ENCODE peak calls at places on chromosomes 11 and 22, in nine cellular contexts. N is fibroblast of lung, A is keratinocyte, X is neural progenitor cell, O is HCT116, Z is mammary epithelial cell, F is HepG2, U is PC-3, T is K562. V is an unnamed sample.

GRCh38 chr11:76371170-76371569 is 9.8 kb downstream of the THAP12 start:
- DNase-seq in N (peak; percentile 82), A (no peak), X (no peak), O (peak; percentile 28), Z (peak; percentile 71), F (no peak), U (peak; percentile 96), T (peak; percentile 51), V (no peak)

GRCh38 chr11:130705670-130706421 is 210.4 kb downstream of the SNX19 start:
- DNase-seq in N (peak; percentile 51), A (no peak), X (no peak), O (no peak), Z (no peak), F (no peak), U (peak; percentile 38), T (no peak), V (no peak)

GRCh38 chr22:49657974-49658550 is 169.6 kb downstream of the BRD1 start:
- DNase-seq in N (no peak), A (no peak), X (no peak), O (no peak), Z (no peak), F (no peak), U (no peak), T (no peak), V (peak; percentile 59)

GRCh38 chr11:6452219-6452618 is 11.4 kb upstream of the HPX start:
- DNase-seq in N (peak; percentile 12), A (no peak), X (no peak), O (no peak), Z (no peak), F (no peak), U (no peak), T (no peak), V (no peak)

GRCh38 chr11:49208006-49208721 is at the start of gene FOLH1:
- DNase-seq in N (no peak), A (no peak), X (no peak), O (no peak), Z (no peak), F (no peak), U (peak; percentile 2), T (no peak), V (peak; percentile 62)

GRCh38 chr11:40032331-40032730 is 1427.1 kb downstream of the LRRC4C start:
- DNase-seq in N (no peak), A (no peak), X (no peak), O (no peak), Z (no peak), F (no peak), U (no peak), T (no peak), V (no peak)

GRCh38 chr22:50031189-50032091 is 18.9 kb upstream of the IL17REL start:
- DNase-seq in N (no peak), A (no peak), X (no peak), O (no peak), Z (no peak), F (no peak), U (no peak), T (no peak), V (peak; percentile 76)

GRCh38 chr11:88204353-88204752 is 29.1 kb upstream of the RAB38 start:
- DNase-seq in N (no peak), A (no peak), X (no peak), O (no peak), Z (no peak), F (no peak), U (no peak), T (no peak), V (no peak)

GRCh38 chr22:47965896-47966295 is 1203.4 kb downstream of the TBC1D22A start:
- DNase-seq in N (no peak), A (no peak), X (no peak), O (no peak), Z (no peak), F (no peak), U (no peak), T (no peak), V (no peak)

GRCh38 chr22:22168190-22168940 is 76.2 kb upstream of the VPREB1 start:
- DNase-seq in N (peak; percentile 37), A (peak; percentile 7), X (peak; percentile 30), O (peak; percentile 88), Z (peak; percentile 42), F (peak; percentile 25), U (peak; percentile 9), T (peak; percentile 88), V (no peak)

GRCh38 chr22:40720538-40721256 is 41.4 kb downstream of the MCHR1 start:
- DNase-seq in N (peak; percentile 54), A (no peak), X (no peak), O (no peak), Z (no peak), F (no peak), U (no peak), T (no peak), V (no peak)

GRCh38 chr11:128692750-128693578 is 908 bp upstream of the FLI1 start:
- DNase-seq in N (peak; percentile 39), A (no peak), X (peak; percentile 60), O (no peak), Z (peak; percentile 52), F (no peak), U (peak; percentile 42), T (no peak), V (peak; percentile 85)

GRCh38 chr11:117930668-117931330 is 1.6 kb upstream of the TMPRSS13 start:
- DNase-seq in N (no peak), A (no peak), X (no peak), O (no peak), Z (no peak), F (no peak), U (no peak), T (no peak), V (peak; percentile 48)

GRCh38 chr11:77821349-77821851 is 456 bp downstream of the AAMDC start:
- DNase-seq in N (peak; percentile 46), A (no peak), X (no peak), O (no peak), Z (peak; percentile 33), F (peak; percentile 20), U (peak; percentile 31), T (peak; percentile 27), V (peak; percentile 72)

GRCh38 chr11:33778682-33779081 is 4.4 kb upstream of the FBXO3 start:
- DNase-seq in N (peak; percentile 91), A (no peak), X (peak; percentile 33), O (no peak), Z (no peak), F (no peak), U (no peak), T (no peak), V (no peak)

DNA sequence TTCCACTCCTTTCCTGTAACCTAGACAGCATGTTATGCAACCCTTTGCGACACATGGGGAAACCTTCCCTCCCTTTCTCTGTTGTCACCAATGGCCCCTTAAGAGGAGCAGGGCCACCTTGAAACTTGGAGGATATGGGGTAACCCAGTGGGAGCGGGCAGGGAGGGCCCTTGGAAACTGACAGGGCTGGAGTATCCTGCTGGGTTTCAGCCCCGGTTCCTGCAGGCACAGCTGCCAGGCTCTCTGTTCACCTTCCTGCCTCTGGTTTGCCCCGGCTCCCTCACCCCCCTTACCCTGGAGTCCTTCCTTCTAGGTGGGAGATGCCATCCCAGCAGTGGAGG is 1.5 kb downstream of the PRDX5 start:
- DNase-seq in N (no peak), A (no peak), X (no peak), O (no peak), Z (no peak), F (no peak), U (no peak), T (no peak), V (no peak)
- H3K9ac ChIP-seq in N (no peak overlapping the region), A (peak overlapping the region; percentile 90), X (no peak overlapping the region), O (peak overlapping the region; percentile 89), Z (peak overlapping the region; percentile 81), F (peak overlapping the region; percentile 94), U (no peak overlapping the region), T (peak overlapping the region; percentile 94), V (peak overlapping the region; percentile 53)

GRCh38 chr11:110918351-110918750 is 206.1 kb upstream of the ARHGAP20 start:
- DNase-seq in N (no peak), A (no peak), X (no peak), O (no peak), Z (no peak), F (no peak), U (no peak), T (no peak), V (no peak)

GRCh38 chr11:110919241-110919893 is 207.1 kb upstream of the ARHGAP20 start:
- DNase-seq in N (no peak), A (no peak), X (no peak), O (no peak), Z (no peak), F (no peak), U (no peak), T (no peak), V (no peak)

DNA sequence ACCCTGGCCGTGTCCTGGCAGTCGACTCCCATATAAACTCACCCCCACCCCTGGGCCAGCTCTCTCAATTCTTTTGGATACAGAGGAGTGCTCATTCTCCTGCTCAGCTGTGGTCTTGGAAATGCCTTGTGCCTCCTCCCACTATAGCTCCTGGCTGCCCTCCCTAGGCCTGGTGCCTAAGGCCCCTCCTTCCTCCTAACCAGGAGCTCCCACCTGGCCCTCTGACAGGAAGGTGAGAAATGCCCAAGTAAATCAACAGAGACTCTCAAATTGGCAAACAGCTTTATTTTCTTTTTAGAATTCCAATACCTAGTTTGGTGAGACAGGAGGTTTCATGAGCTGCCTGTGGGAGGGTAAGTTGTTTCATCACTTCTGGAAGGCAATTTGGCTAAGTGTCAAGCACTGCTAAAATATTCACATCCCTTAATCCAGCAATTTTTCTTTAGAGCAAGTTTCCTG is 209.5 kb upstream of the ARHGAP20 start:
- DNase-seq in N (peak; percentile 73), A (no peak), X (peak; percentile 6), O (no peak), Z (no peak), F (no peak), U (no peak), T (no peak), V (peak; percentile 77)
- H3K9ac ChIP-seq in N (no peak overlapping the region), A (no peak overlapping the region), X (no peak overlapping the region), O (no peak overlapping the region), Z (no peak overlapping the region), F (no peak overlapping the region), U (no peak overlapping the region), T (no peak overlapping the region), V (no peak overlapping the region)

DNA sequence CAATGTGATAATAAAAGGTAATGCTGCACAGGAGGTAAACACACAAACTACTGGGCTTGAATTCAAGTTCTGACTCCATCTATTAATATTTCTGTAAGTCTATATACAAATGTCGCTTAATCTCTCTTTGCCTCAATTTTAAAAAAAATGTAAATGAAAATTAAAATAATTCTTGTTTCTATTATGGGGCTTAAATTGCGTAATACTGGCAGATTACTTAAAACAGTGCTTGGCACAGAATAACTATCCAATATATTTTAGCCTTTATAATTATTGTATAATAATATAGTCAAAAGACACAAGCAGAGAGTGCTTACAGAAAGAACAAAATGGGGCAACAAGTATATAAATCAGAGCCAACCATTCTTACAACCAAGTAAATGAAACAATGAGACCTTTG is 489.1 kb downstream of the CNTN5 start:
- DNase-seq in N (no peak), A (no peak), X (no peak), O (no peak), Z (no peak), F (no peak), U (no peak), T (no peak), V (no peak)
- H3K9ac ChIP-seq in N (no peak overlapping the region), A (no peak overlapping the region), X (no peak overlapping the region), O (no peak overlapping the region), Z (no peak overlapping the region), F (no peak overlapping the region), U (no peak overlapping the region), T (no peak overlapping the region), V (no peak overlapping the region)

DNA sequence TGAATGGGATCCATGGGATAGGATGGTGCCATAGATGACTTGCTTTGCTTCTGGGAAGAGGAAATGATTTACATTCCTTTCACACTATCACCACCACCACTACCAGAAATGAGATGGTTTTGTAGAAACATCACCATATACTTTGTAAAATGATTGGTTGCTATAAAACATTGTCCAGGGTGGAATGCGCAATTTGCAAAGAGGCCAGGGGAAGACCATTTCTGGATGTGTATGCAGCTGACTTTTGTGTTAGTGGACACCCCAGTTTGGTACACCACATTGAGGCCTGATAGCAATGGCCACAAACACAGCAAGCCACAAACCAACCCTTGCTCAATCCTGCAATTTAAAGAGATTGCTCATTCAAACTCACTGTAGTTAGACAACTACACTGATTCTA is 56.7 kb upstream of the RCN1 start:
- DNase-seq in N (peak; percentile 100), A (no peak), X (no peak), O (no peak), Z (peak; percentile 80), F (no peak), U (no peak), T (no peak), V (no peak)
- H3K9ac ChIP-seq in N (no peak overlapping the region), A (no peak overlapping the region), X (no peak overlapping the region), O (no peak overlapping the region), Z (no peak overlapping the region), F (no peak overlapping the region), U (no peak overlapping the region), T (no peak overlapping the region), V (no peak overlapping the region)